ENCODE peak calls at places on chromosomes 4 and X, in four cellular contexts. C is mammary epithelial cell, U is choroid plexus epithelial cell, D is left ventricle myocardium inferior. W is an unnamed sample.

GRCh38 chr4:19063662-19064061 is 1042.1 kb upstream of the LCORL start:
- DNase-seq in U (no peak), D (no peak), C (no peak), W (no peak)

GRCh38 chrX:152632445-152633097 is 5.1 kb upstream of the GABRQ start:
- DNase-seq in D (peak), U (peak), C (peak), W (peak)

GRCh38 chrX:106726485-106727437 is at the start of gene RNF128:
- DNase-seq in C (peak), D (no peak), U (peak), W (no peak)

GRCh38 chr4:108171541-108172230 is 3.0 kb upstream of the LEF1 start:
- DNase-seq in U (no peak), C (no peak), D (no peak), W (no peak)

GRCh38 chr4:128232719-128233118 is 54.9 kb downstream of the PGRMC2 start:
- DNase-seq in C (no peak), D (no peak), U (no peak), W (no peak)

GRCh38 chr4:114225462-114225861 is 246.0 kb upstream of the ARSJ start:
- DNase-seq in C (no peak), D (no peak), U (no peak), W (no peak)

GRCh38 chr4:74751856-74752255 is 42.5 kb downstream of the BTC start:
- DNase-seq in D (no peak), C (no peak), U (no peak), W (no peak)

GRCh38 chrX:11386001-11386523 is 92.8 kb downstream of the AMELX start:
- DNase-seq in U (peak), C (no peak), D (no peak), W (peak)

GRCh38 chr4:15776871-15777648 is 1.1 kb upstream of the CD38 start:
- DNase-seq in D (no peak), U (no peak), C (no peak), W (no peak)

GRCh38 chr4:21656832-21657231 is 291.7 kb downstream of the KCNIP4 start:
- DNase-seq in D (no peak), U (peak), C (peak), W (peak)

GRCh38 chr4:39527296-39528055 is at the start of gene UGDH:
- DNase-seq in C (peak), D (peak), U (peak), W (peak)
- TF ChIP-seq CTCF in C (no peak), D (no peak), U (no peak), W (no peak)

GRCh38 chr4:23458061-23458460 is 431.8 kb downstream of the PPARGC1A start:
- DNase-seq in D (no peak), U (no peak), C (no peak), W (no peak)

GRCh38 chr4:23456864-23457263 is 433.0 kb downstream of the PPARGC1A start:
- DNase-seq in U (no peak), D (no peak), C (no peak), W (no peak)

GRCh38 chr4:23455482-23455881 is 434.4 kb downstream of the PPARGC1A start:
- DNase-seq in U (no peak), D (no peak), C (no peak), W (no peak)
- TF ChIP-seq CTCF in U (no peak), D (peak), C (no peak), W (no peak)

GRCh38 chr4:163110442-163110841 is 56.2 kb downstream of the NAF1 start:
- DNase-seq in D (no peak), C (no peak), U (no peak), W (no peak)

GRCh38 chr4:163111588-163111987 is 55.1 kb downstream of the NAF1 start:
- DNase-seq in C (no peak), U (peak), D (no peak), W (peak)

GRCh38 chr4:163108614-163109013 is 58.1 kb downstream of the NAF1 start:
- DNase-seq in C (no peak), U (no peak), D (no peak), W (no peak)

GRCh38 chr4:163109967-163110366 is 56.7 kb downstream of the NAF1 start:
- DNase-seq in U (no peak), D (no peak), C (no peak), W (no peak)

DNA sequence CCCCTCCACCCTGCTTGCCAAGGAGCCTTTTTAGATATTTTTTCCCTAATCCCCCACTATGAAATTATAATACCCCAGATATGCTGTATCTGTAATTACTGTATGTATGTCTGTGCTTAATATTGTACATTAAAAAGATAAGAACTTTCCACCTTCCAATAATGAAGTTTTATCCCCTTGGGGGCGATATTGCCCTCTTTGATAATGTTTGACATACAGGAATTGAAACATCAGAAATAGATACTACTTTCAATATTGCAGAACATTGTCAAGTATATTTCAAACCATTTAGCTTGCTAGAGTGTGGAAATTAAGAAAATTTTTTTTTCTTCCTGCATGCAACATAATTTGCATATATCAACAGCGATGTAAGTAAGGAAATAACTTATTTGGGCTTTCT is 58.9 kb downstream of the NAF1 start:
- DNase-seq in C (peak), U (peak), D (no peak), W (peak)
- TF ChIP-seq CTCF in C (peak), U (peak), D (no peak), W (peak)

GRCh38 chrX:129450123-129450522 is 73.2 kb downstream of the SMARCA1 start:
- DNase-seq in D (no peak), U (no peak), C (no peak), W (no peak)

GRCh38 chrX:129445436-129445835 is 77.9 kb downstream of the SMARCA1 start:
- DNase-seq in C (no peak), D (no peak), U (no peak), W (no peak)

GRCh38 chrX:129452523-129452922 is 70.8 kb downstream of the SMARCA1 start:
- DNase-seq in U (no peak), D (no peak), C (no peak), W (no peak)

DNA sequence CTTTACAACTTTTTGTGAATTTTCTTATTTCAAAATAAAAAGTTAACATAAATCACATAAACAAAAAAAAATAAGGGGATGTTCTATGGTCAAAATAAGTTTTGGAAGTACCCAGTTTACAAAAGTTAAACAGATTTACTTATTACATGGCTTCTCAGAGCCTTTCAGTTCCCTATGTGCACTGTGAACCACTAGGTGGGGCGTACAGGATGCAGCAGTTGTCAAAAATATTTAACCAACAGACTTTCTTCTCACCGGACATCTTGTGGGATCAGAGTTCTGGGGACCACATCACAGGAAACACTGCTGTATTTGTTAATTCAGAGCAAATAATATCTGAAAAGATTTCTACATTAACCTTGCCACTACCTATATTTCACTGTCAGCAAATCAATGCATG is 74.1 kb downstream of the SMARCA1 start:
- DNase-seq in U (peak), D (no peak), C (no peak), W (no peak)
- TF ChIP-seq CTCF in U (peak), D (no peak), C (peak), W (no peak)

DNA sequence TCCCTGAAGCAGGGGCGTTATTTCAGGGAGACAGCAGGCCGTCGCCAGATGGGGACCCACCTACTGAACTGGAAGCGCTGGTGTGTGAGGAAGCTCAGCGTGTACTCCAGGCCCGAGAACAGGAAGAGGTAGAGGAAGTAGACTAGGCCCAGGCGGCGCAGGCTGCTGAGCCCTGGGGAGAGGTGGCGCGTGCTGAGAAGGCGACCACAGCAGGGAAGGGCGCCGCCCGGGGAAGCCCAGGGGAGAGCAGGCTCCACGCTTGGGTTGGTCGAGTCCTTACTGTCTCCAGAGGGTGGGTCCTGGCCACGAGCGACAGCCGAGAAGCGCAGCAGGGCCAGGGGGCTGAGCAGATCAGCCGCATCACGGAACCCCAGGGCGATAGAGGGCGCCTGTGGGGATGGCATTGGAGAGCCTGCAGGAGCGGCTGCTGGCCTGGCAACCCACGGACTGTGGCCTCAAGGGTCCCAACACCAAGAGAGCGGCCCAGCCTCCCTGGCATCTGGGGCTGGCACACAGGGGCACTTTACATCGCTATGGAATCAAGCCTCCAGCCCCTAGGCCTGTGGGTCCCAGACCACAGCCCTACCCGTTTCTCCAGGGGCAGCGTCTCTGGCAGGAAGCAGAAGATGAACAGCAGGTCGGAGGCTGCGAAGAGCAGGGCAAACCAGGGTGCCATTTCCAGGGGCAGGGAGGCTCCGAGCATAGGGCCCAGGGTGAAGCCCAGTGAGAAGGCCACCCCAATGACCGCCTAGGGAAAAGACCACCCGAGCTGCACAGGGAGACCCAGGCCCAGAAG is 31.2 kb downstream of the NOP14 start:
- DNase-seq in D (peak), C (no peak), U (no peak), W (no peak)
- TF ChIP-seq CTCF in D (peak), C (no peak), U (no peak), W (no peak)

GRCh38 chrX:155535866-155536265 is 76.9 kb downstream of the TMLHE start:
- DNase-seq in C (peak), D (no peak), U (no peak), W (no peak)

DNA sequence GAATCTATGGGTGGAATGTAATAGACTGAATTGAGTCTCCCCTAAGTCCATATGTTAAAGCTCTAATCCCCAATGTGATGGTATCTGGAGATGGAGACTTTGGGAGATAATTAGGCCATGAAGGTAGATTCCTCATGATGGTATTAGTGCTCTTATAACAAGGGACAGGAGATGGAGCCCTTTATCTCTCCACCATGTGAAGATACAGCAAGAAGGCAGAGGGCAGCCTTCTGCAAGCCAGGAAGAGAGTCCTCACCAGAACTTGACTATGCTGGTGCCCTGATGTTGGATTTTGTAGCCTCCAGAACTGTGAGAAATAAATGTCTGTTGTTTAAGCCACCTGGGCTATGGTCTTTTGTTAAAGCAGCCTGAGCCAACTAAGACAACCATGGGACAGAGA is 76.4 kb upstream of the F8A3 start:
- DNase-seq in D (no peak), C (no peak), U (peak), W (no peak)
- TF ChIP-seq CTCF in D (peak), C (peak), U (peak), W (no peak)

DNA sequence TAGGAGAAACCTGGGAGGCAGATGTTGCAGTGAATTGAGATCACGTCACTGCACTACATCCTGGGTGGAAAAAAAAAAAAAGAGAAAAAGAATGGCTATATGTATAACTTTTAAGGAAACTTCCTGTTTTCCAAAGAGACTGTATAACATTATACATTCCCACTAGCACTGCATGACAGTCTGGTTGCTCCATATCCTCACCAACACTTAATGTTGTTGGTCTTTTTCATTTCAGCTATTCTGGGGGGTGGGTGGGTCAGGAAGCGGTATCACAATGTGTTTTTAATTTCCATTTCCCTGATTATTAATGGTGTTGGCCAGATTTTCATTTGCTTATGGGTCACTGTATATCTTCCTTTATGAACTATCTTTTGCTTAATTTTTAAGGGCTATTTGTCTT is 13.4 kb downstream of the LRIT3 start:
- DNase-seq in D (no peak), C (no peak), U (no peak), W (no peak)
- TF ChIP-seq CTCF in D (no peak), C (no peak), U (no peak), W (no peak)

GRCh38 chr4:62133498-62133897 is 933.4 kb downstream of the ADGRL3 start:
- DNase-seq in D (no peak), U (peak), C (no peak), W (no peak)
- TF ChIP-seq CTCF in D (no peak), U (no peak), C (no peak), W (no peak)

DNA sequence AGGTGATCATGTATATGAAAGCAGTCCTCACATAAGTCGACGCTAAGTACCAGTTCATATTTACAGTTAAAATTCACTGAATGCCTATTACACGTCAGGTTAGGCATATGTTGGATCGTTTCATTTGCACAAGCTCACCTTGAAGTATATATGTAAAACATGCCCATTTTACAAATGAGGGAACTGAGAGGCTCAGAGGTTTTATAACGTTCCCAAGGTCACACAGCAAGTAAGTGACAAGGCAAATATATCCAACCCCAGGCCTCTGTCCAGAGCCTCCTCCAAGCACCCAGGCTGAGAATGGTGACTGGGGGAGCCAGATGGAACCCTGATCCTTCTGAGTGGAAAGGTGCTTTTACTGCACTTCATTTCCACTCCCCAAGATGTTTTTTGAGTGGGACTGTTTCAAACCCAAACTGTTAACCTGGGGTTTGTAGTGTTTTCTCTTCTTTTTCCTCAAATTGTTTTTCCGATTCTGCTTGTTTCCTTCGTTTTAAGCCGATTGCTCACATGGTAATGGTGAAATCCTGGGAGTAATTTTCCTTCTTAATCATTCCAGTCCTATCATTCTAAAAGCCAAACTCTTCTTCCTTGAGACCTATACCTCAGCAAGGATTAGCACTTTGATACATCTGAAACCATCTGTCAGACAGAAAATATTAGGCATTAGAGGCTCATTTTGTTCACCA is 794 bp downstream of the SMIM20 start:
- DNase-seq in C (no peak), D (no peak), U (no peak), W (no peak)
- TF ChIP-seq CTCF in C (no peak), D (no peak), U (no peak), W (no peak)

GRCh38 chr4:72467633-72468032 is 101.4 kb downstream of the ADAMTS3 start:
- DNase-seq in U (no peak), C (no peak), D (no peak), W (no peak)

GRCh38 chr4:72471816-72472215 is 97.2 kb downstream of the ADAMTS3 start:
- DNase-seq in U (no peak), D (no peak), C (no peak), W (no peak)

GRCh38 chr4:72473434-72473900 is 95.6 kb downstream of the ADAMTS3 start:
- DNase-seq in D (no peak), U (peak), C (peak), W (no peak)

GRCh38 chr4:72463724-72464123 is 105.3 kb downstream of the ADAMTS3 start:
- DNase-seq in C (no peak), U (no peak), D (no peak), W (no peak)

GRCh38 chr4:72468904-72469502 is 100.0 kb downstream of the ADAMTS3 start:
- DNase-seq in C (peak), D (no peak), U (peak), W (peak)
- TF ChIP-seq CTCF in C (peak), D (peak), U (peak), W (peak)

W was measured in fibroblast of villous mesenchyme.